ENCODE peak calls at places on chromosome 9, in nine cellular contexts. E is Caco-2; S is left lung; Z is aorta; Y is K562; K is tibial artery; G is neuronal stem cell; B is CD8-positive, alpha-beta T cell; H is heart right ventricle. O is an unnamed sample.

GRCh38 chr9:100306283-100306682 is 46.5 kb downstream of the TEX10 start:
- DNase-seq in Z (no peak), E (no peak), G (no peak), Y (no peak), H (no peak), S (no peak), B (no peak), K (no peak), O (no peak)

GRCh38 chr9:90915693-90916092 is 114.1 kb downstream of the SYK start:
- DNase-seq in E (no peak), Y (peak; percentile 50), S (no peak), K (no peak), G (no peak), Z (no peak), H (no peak), B (no peak), O (no peak)

GRCh38 chr9:13688223-13688989 is 408.9 kb upstream of the MPDZ start:
- DNase-seq in K (no peak), B (no peak), H (no peak), S (no peak), E (no peak), Z (no peak), G (peak; percentile 61), Y (no peak), O (no peak)

GRCh38 chr9:86944974-86945867 is 2.1 kb downstream of the GAS1 start:
- DNase-seq in B (no peak), Y (no peak), H (no peak), S (peak; percentile 78), E (no peak), G (no peak), Z (no peak), K (no peak), O (no peak)

GRCh38 chr9:72601595-72601994 is 80.2 kb downstream of the TMC1 start:
- DNase-seq in K (no peak), Z (no peak), S (no peak), H (no peak), G (no peak), Y (no peak), B (no peak), E (no peak), O (no peak)

GRCh38 chr9:22114956-22115355 is 105.9 kb upstream of the CDKN2B start:
- DNase-seq in E (no peak), S (no peak), G (no peak), B (no peak), K (no peak), H (no peak), Z (no peak), Y (no peak), O (no peak)

GRCh38 chr9:98600631-98601030 is 108.1 kb downstream of the GABBR2 start:
- DNase-seq in Y (no peak), G (no peak), Z (no peak), S (no peak), H (no peak), E (no peak), K (no peak), B (no peak), O (no peak)

GRCh38 chr9:91682806-91683205 is 259.2 kb upstream of the NFIL3 start:
- DNase-seq in S (no peak), K (no peak), H (no peak), G (no peak), B (no peak), E (peak; percentile 4), Z (no peak), Y (no peak), O (no peak)

GRCh38 chr9:91809581-91810285 is 140.3 kb downstream of the ROR2 start:
- DNase-seq in H (no peak), G (no peak), Z (peak; percentile 73), K (peak; percentile 42), Y (no peak), S (no peak), B (no peak), E (no peak), O (no peak)

GRCh38 chr9:84325347-84325982 is 15.1 kb downstream of the SLC28A3 start:
- DNase-seq in S (no peak), B (no peak), E (no peak), Z (no peak), K (no peak), H (no peak), G (no peak), Y (no peak), O (peak; percentile 63)

GRCh38 chr9:108430655-108431054 is 425.1 kb downstream of the ACTL7B start:
- DNase-seq in B (no peak), E (no peak), Z (no peak), S (no peak), Y (no peak), G (no peak), K (no peak), H (no peak), O (no peak)

GRCh38 chr9:16960084-16960483 is 89.6 kb upstream of the BNC2 start:
- DNase-seq in E (no peak), H (no peak), K (no peak), Y (no peak), B (no peak), Z (no peak), S (no peak), G (no peak), O (no peak)

GRCh38 chr9:15469406-15469805 is 41.4 kb downstream of the PSIP1 start:
- DNase-seq in B (no peak), E (no peak), S (no peak), Z (no peak), Y (no peak), G (no peak), H (no peak), K (no peak), O (no peak)

GRCh38 chr9:27367175-27367798 is 70.3 kb upstream of the EQTN start:
- DNase-seq in Y (no peak), S (no peak), E (no peak), G (no peak), H (no peak), B (no peak), K (no peak), Z (no peak), O (no peak)

GRCh38 chr9:100720922-100721321 is 143.0 kb downstream of the CAVIN4 start:
- DNase-seq in Y (no peak), H (no peak), G (no peak), K (no peak), B (no peak), S (no peak), Z (no peak), E (no peak), O (no peak)

DNA sequence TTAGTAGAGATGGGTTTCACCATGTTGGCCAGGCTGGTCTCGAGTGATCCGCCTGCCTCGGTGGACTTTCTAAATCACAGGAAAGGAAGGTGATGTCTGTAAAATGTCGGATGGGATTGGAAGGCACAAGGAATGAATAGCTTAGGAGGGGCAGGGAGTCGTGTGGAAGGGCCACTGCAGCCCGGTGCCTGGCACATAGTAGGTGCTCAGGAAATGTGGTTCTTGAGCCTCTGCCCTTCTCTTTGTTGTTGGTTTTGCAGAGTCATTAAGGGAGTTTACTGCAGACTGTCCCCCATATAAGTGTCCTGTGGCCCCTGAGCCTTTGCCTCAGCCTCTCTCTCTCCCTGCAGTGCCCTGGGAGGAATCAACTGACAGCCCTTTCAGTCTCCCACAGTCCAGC is 11.8 kb downstream of the NEK6 start:
- DNase-seq in B (no peak), G (no peak), Y (no peak), S (no peak), H (no peak), Z (no peak), E (no peak), K (no peak), O (no peak)
- H3K4me1 ChIP-seq in B (no peaks in the 10 kb centered on the region), G (peaks cover 34% of the 10 kb centered on the region), Y (peaks cover 10% of the 10 kb centered on the region), S (peaks cover 100% of the 10 kb centered on the region), H (peaks cover 49% of the 10 kb centered on the region), Z (peaks cover 8% of the 10 kb centered on the region), E (no peaks in the 10 kb centered on the region), K (peaks cover 85% of the 10 kb centered on the region), O (no peaks in the 10 kb centered on the region)

GRCh38 chr9:130480673-130481072 is 35.9 kb downstream of the ASS1 start:
- DNase-seq in K (no peak), Y (peak; percentile 68), G (no peak), B (no peak), Z (no peak), E (no peak), H (no peak), S (peak; percentile 78), O (no peak)
- H3K4me1 ChIP-seq in K (no peaks in the 10 kb centered on the region), Y (peaks cover 34% of the 10 kb centered on the region), G (peaks cover 4% of the 10 kb centered on the region), B (no peaks in the 10 kb centered on the region), Z (no peaks in the 10 kb centered on the region), E (no peaks in the 10 kb centered on the region), H (no peaks in the 10 kb centered on the region), S (no peaks in the 10 kb centered on the region), O (no peaks in the 10 kb centered on the region)

GRCh38 chr9:38418366-38418765 is 5.9 kb downstream of the IGFBPL1 start:
- DNase-seq in H (no peak), K (no peak), S (no peak), E (no peak), G (no peak), B (no peak), Y (no peak), Z (no peak), O (no peak)
- H3K4me1 ChIP-seq in H (no peaks in the 10 kb centered on the region), K (peaks cover 14% of the 10 kb centered on the region), S (no peaks in the 10 kb centered on the region), E (no peaks in the 10 kb centered on the region), G (peaks cover 48% of the 10 kb centered on the region), B (no peaks in the 10 kb centered on the region), Y (no peaks in the 10 kb centered on the region), Z (no peaks in the 10 kb centered on the region), O (no peaks in the 10 kb centered on the region)

GRCh38 chr9:35660966-35661413 is 2.9 kb downstream of the CCDC107 start:
- DNase-seq in Y (no peak), E (no peak), H (no peak), G (no peak), K (peak; percentile 74), S (no peak), Z (no peak), B (no peak), O (no peak)
- H3K4me1 ChIP-seq in Y (peaks cover 24% of the 10 kb centered on the region), E (peaks cover 14% of the 10 kb centered on the region), H (peaks cover 52% of the 10 kb centered on the region), G (peaks cover 9% of the 10 kb centered on the region), K (peaks cover 37% of the 10 kb centered on the region), S (peaks cover 75% of the 10 kb centered on the region), Z (no peaks in the 10 kb centered on the region), B (peaks cover 59% of the 10 kb centered on the region), O (peaks cover 33% of the 10 kb centered on the region)

DNA sequence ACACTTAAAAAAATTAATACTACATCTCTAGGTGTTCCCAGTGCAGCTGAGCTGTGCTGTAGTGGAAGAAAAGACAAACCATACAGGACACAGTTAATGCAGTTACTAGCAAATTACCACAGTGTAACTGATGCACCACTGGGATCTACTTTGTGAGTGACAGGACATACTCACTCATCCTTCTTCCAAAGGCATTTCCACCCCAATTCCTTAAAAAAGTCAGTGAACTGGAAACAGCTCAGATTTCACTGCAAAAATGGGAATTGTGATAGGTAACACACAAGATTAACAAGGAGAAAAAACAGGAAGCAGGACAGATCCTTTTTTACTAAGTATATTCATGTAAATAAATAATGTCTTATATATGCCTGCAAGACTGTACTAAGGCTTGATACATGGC is 109.6 kb downstream of the DMAC1 start:
- DNase-seq in S (no peak), B (no peak), Y (no peak), K (no peak), G (no peak), E (no peak), H (no peak), Z (no peak), O (no peak)
- H3K4me1 ChIP-seq in S (no peaks in the 10 kb centered on the region), B (no peaks in the 10 kb centered on the region), Y (no peaks in the 10 kb centered on the region), K (no peaks in the 10 kb centered on the region), G (peaks cover 8% of the 10 kb centered on the region), E (peaks cover 32% of the 10 kb centered on the region), H (no peaks in the 10 kb centered on the region), Z (no peaks in the 10 kb centered on the region), O (no peaks in the 10 kb centered on the region)

O was measured in PC-9.